ENCODE peak calls at places on chromosomes 2 and 18, in six cellular contexts. E is choroid plexus epithelial cell; C is AG10803; L is GM10248; Z is sigmoid colon; K is CD8-positive, alpha-beta T cell. T is an unnamed sample.

GRCh38 chr18:4130734-4131719 is 324.1 kb downstream of the DLGAP1 start:
- DNase-seq in E (no peak), C (no peak), L (no peak), Z (no peak), K (no peak), T (no peak)

GRCh38 chr18:79305976-79306375 is 89.8 kb upstream of the NFATC1 start:
- DNase-seq in E (no peak), C (no peak), L (no peak), Z (no peak), K (no peak), T (no peak)

GRCh38 chr2:28355521-28356094 is 37.0 kb upstream of the FOSL2 start:
- DNase-seq in E (no peak), C (no peak), L (no peak), Z (peak; percentile 82), K (no peak), T (no peak)

GRCh38 chr2:172169611-172170010 is 66.9 kb upstream of the DLX2 start:
- DNase-seq in E (no peak), C (peak; percentile 45), L (no peak), Z (no peak), K (no peak), T (no peak)

GRCh38 chr2:78646965-78647364 is 378.5 kb upstream of the REG3G start:
- DNase-seq in E (no peak), C (no peak), L (no peak), Z (no peak), K (no peak), T (no peak)

GRCh38 chr2:11321847-11322246 is 22.6 kb downstream of the ROCK2 start:
- DNase-seq in E (no peak), C (no peak), L (no peak), Z (no peak), K (no peak), T (no peak)

GRCh38 chr2:129061079-129061785 is 742.6 kb upstream of the HS6ST1 start:
- DNase-seq in E (peak; percentile 33), C (peak; percentile 13), L (peak; percentile 60), Z (no peak), K (no peak), T (peak; percentile 74)

GRCh38 chr18:58934933-58935577 is 70.4 kb downstream of the ZNF532 start:
- DNase-seq in E (no peak), C (no peak), L (no peak), Z (no peak), K (no peak), T (no peak)

GRCh38 chr2:225429718-225430117 is 30.2 kb downstream of the NYAP2 start:
- DNase-seq in E (peak; percentile 74), C (peak; percentile 1), L (no peak), Z (no peak), K (no peak), T (no peak)

GRCh38 chr2:109376796-109377495 is 236.8 kb downstream of the SEPTIN10 start:
- DNase-seq in E (no peak), C (no peak), L (no peak), Z (peak; percentile 42), K (no peak), T (no peak)

GRCh38 chr18:63422087-63422861 is at the start of gene VPS4B:
- DNase-seq in E (peak; percentile 100), C (peak; percentile 99), L (peak; percentile 99), Z (peak; percentile 100), K (peak; percentile 99), T (peak; percentile 96)
- TF ChIP-seq CTCF in E (no peak), C (no peak), L (no peak), Z (no peak), K (no peak), T (no peak)

DNA sequence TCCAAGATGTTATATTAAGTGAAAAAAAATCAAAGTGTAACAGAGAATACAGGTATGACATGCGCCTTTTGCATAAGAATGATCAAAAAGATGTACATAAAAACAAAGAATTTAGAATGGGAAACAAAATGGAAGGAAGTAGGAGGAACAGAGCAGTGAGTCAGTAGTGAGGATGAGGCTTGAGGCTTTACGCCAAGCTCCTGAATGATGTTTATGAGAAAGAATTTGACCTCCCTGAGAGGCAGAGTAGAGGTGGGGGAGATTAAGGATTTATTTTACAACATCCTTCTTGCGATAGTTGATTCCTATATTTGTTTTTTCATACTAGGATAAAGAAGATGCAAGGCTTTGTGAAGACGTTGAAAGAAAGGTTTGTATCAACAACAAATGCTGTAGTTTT is 81.4 kb downstream of the DCDC2C start:
- DNase-seq in E (peak; percentile 69), C (peak; percentile 1), L (no peak), Z (no peak), K (no peak), T (no peak)
- TF ChIP-seq CTCF in E (no peak), C (no peak), L (no peak), Z (no peak), K (no peak), T (no peak)

GRCh38 chr2:60303685-60304084 is 249.8 kb downstream of the BCL11A start:
- DNase-seq in E (no peak), C (no peak), L (no peak), Z (no peak), K (no peak), T (no peak)
- TF ChIP-seq CTCF in E (no peak), C (no peak), L (no peak), Z (no peak), K (no peak), T (no peak)

GRCh38 chr2:23703583-23704385 is 223.1 kb downstream of the ATAD2B start:
- DNase-seq in E (no peak), C (peak; percentile 9), L (no peak), Z (peak; percentile 46), K (no peak), T (no peak)

GRCh38 chr2:23707096-23707495 is 219.8 kb downstream of the ATAD2B start:
- DNase-seq in E (no peak), C (no peak), L (no peak), Z (no peak), K (no peak), T (no peak)

GRCh38 chr2:23706613-23707078 is 220.3 kb downstream of the ATAD2B start:
- DNase-seq in E (no peak), C (no peak), L (no peak), Z (no peak), K (no peak), T (no peak)

GRCh38 chr2:23708771-23709170 is 218.2 kb downstream of the ATAD2B start:
- DNase-seq in E (no peak), C (no peak), L (no peak), Z (no peak), K (no peak), T (no peak)

GRCh38 chr2:23705771-23706612 is 220.9 kb downstream of the ATAD2B start:
- DNase-seq in E (no peak), C (no peak), L (no peak), Z (no peak), K (no peak), T (no peak)
- TF ChIP-seq CTCF in E (no peak), C (no peak), L (no peak), Z (no peak), K (no peak), T (no peak)

GRCh38 chr2:106097370-106098000 is 96.6 kb downstream of the UXS1 start:
- DNase-seq in E (no peak), C (no peak), L (no peak), Z (no peak), K (no peak), T (no peak)

GRCh38 chr2:106096446-106097369 is 97.4 kb downstream of the UXS1 start:
- DNase-seq in E (no peak), C (no peak), L (no peak), Z (no peak), K (no peak), T (no peak)

GRCh38 chr2:106098664-106099063 is 95.4 kb downstream of the UXS1 start:
- DNase-seq in E (no peak), C (no peak), L (no peak), Z (no peak), K (no peak), T (no peak)

GRCh38 chr2:106099691-106100090 is 94.4 kb downstream of the UXS1 start:
- DNase-seq in E (no peak), C (no peak), L (no peak), Z (no peak), K (no peak), T (no peak)

GRCh38 chr2:106098081-106098480 is 96.0 kb downstream of the UXS1 start:
- DNase-seq in E (peak; percentile 60), C (no peak), L (no peak), Z (no peak), K (no peak), T (no peak)
- TF ChIP-seq CTCF in E (peak; percentile 76), C (peak; percentile 27), L (peak; percentile 43), Z (peak; percentile 20), K (peak; percentile 16), T (peak; percentile 44)

DNA sequence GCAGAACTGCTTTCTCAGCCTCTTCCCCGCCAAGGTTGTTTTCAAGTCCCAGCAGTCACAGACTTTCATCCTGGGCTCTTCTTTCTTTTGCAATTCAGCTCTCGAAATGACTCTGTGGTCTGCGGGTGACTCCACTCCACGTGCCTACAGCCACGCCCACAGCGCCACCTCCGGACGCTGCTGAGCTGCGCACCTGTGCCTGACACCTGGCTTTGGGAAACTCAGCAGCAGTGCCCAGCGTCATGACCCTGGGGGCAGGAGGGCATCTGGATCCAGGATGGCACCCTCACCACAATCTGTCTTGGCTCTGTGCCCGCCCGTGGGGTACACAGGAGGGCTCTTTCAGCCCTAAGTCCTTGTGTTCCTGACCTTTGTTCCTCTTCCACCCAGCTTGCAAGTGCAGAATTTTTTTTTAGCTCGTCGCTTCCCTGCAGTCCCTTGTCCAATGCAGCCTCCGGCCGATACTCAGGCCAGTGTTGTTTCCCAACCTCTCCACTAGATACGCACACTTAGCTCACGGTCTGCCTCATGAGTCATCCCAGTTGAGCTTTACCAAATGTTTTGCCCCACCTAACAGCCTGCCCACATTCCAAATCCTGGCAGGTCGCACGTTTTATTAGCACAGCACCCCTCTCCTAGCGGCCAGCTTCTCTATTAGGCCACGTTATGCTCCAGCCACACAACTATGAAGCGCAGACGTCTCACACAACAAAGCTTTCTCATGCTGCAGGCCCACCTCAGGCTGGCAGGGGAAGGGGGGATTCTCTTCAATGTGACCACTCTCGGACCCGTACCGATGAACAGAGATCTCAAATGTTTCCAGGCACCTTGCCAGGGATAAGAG is 6.5 kb upstream of the CAPN10 start:
- DNase-seq in E (peak; percentile 87), C (peak; percentile 94), L (peak; percentile 76), Z (peak; percentile 88), K (peak; percentile 64), T (peak; percentile 45)
- TF ChIP-seq CTCF in E (peak; percentile 6), C (peak; percentile 10), L (peak; percentile 34), Z (no peak), K (peak; percentile 64), T (peak; percentile 40)